ENCODE peak calls at places on chromosomes 11 and 22, in five cellular contexts. F is OCI-LY7, P is HCT116, I is mucosa of descending colon, J is right atrium auricular region. E is an unnamed sample.

GRCh38 chr11:112255075-112255739 is 5.5 kb downstream of the PLET1 start:
- DNase-seq in I (no peak), P (no peak), J (no peak), F (no peak), E (no peak)

GRCh38 chr22:42366815-42367581 is 65.2 kb downstream of the NFAM1 start:
- DNase-seq in J (no peak), P (no peak), I (peak; percentile 34), F (no peak), E (no peak)

GRCh38 chr11:11251394-11251970 is 101.6 kb downstream of the CSNK2A3 start:
- DNase-seq in P (no peak), F (peak; percentile 53), J (no peak), I (no peak), E (no peak)

GRCh38 chr11:62665075-62665629 is at the start of the genes C11orf98 and CSKMT:
- DNase-seq in P (peak; percentile 84), F (peak; percentile 94), J (peak; percentile 97), I (peak; percentile 98), E (peak; percentile 96)

GRCh38 chr11:14058061-14058460 is 95.5 kb downstream of the SPON1 start:
- DNase-seq in P (no peak), J (no peak), F (no peak), I (no peak), E (no peak)

GRCh38 chr11:126156814-126157213 is 54.6 kb downstream of the RPUSD4 start:
- DNase-seq in J (no peak), F (no peak), P (no peak), I (no peak), E (no peak)

GRCh38 chr11:95577716-95578460 is 211.7 kb downstream of the FAM76B start:
- DNase-seq in I (no peak), P (no peak), F (no peak), J (no peak), E (no peak)

GRCh38 chr11:1162153-1162497 is 4.4 kb downstream of the MUC5AC start:
- DNase-seq in P (no peak), J (no peak), I (peak; percentile 10), F (no peak), E (peak; percentile 46)

GRCh38 chr11:2743427-2744110 is 43.8 kb upstream of the KCNQ1OT1 start:
- DNase-seq in J (no peak), I (no peak), F (no peak), P (no peak), E (peak; percentile 54)
- TF ChIP-seq CTCF in J (no peak), I (no peak), F (no peak), P (no peak), E (no peak)

GRCh38 chr11:36027731-36028130 is 83.9 kb downstream of the LDLRAD3 start:
- DNase-seq in I (no peak), F (no peak), J (no peak), P (no peak), E (no peak)
- H3K4me1 ChIP-seq in I (no peaks in the 10 kb centered on the region), F (no peaks in the 10 kb centered on the region), J (no peaks in the 10 kb centered on the region), P (no peaks in the 10 kb centered on the region), E (no peaks in the 10 kb centered on the region)

GRCh38 chr22:44859641-44860040 is 107.3 kb downstream of the ARHGAP8 start:
- DNase-seq in I (no peak), F (no peak), P (no peak), J (no peak), E (no peak)

GRCh38 chr22:44862981-44863860 is 110.8 kb downstream of the ARHGAP8 start:
- DNase-seq in J (no peak), F (no peak), I (no peak), P (peak; percentile 16), E (no peak)

GRCh38 chr22:44861245-44861644 is 108.9 kb downstream of the ARHGAP8 start:
- DNase-seq in P (no peak), F (no peak), I (no peak), J (no peak), E (no peak)

GRCh38 chr22:44862281-44862680 is 109.9 kb downstream of the ARHGAP8 start:
- DNase-seq in P (no peak), F (no peak), J (no peak), I (no peak), E (no peak)

GRCh38 chr22:44860311-44860710 is 107.9 kb downstream of the ARHGAP8 start:
- DNase-seq in P (no peak), F (no peak), I (no peak), J (no peak), E (no peak)
- TF ChIP-seq CTCF in P (no peak), F (no peak), I (no peak), J (no peak), E (no peak)

GRCh38 chr11:7533199-7534029 is 19.6 kb downstream of the PPFIBP2 start:
- DNase-seq in I (no peak), P (no peak), F (no peak), J (no peak), E (no peak)
- H3K4me1 ChIP-seq in I (no peaks in the 10 kb centered on the region), P (no peaks in the 10 kb centered on the region), F (peaks cover 59% of the 10 kb centered on the region), J (no peaks in the 10 kb centered on the region), E (peaks cover 13% of the 10 kb centered on the region)

GRCh38 chr11:86608251-86608799 is 64.1 kb downstream of the ME3 start:
- DNase-seq in J (peak; percentile 72), I (peak; percentile 79), F (peak; percentile 47), P (peak; percentile 67), E (peak; percentile 73)
- TF ChIP-seq CTCF in J (peak; percentile 94), I (peak; percentile 83), F (peak; percentile 99), P (peak; percentile 93), E (peak; percentile 95)

GRCh38 chr22:49431559-49431958 is 396.1 kb downstream of the BRD1 start:
- DNase-seq in P (no peak), I (no peak), J (no peak), F (no peak), E (no peak)
- H3K4me1 ChIP-seq in P (no peaks in the 10 kb centered on the region), I (no peaks in the 10 kb centered on the region), J (no peaks in the 10 kb centered on the region), F (peaks cover 6% of the 10 kb centered on the region), E (no peaks in the 10 kb centered on the region)

GRCh38 chr11:124867700-124868099 is 2.5 kb downstream of the ROBO3 start:
- DNase-seq in F (peak; percentile 38), J (no peak), P (peak; percentile 13), I (peak; percentile 39), E (no peak)
- TF ChIP-seq CTCF in F (peak; percentile 72), J (peak; percentile 67), P (peak; percentile 47), I (no peak), E (peak; percentile 47)